ENCODE peak calls at places on chromosome 1, in ten cellular contexts. E is NB4, O is stomach, Z is testis, T is transverse colon, V is HCT116, Q is lower leg skin, X is breast epithelium, Y is heart left ventricle, M is A549. I is an unnamed sample.
A peak's percentile ranks its signal among the peaks of the same experiment; 100 is the strongest.

GRCh38 chr1:182620924-182621585 is 16.9 kb upstream of the RGS16 start:
- DNase-seq in T (no peak), Q (no peak), V (no peak), E (no peak), X (no peak), M (no peak), Z (no peak), O (no peak), Y (no peak), I (no peak)

GRCh38 chr1:30733520-30733919 is 10.1 kb upstream of the MATN1 start:
- DNase-seq in X (no peak), Q (no peak), Z (no peak), O (no peak), E (no peak), M (no peak), Y (no peak), T (no peak), V (no peak), I (no peak)

GRCh38 chr1:7538033-7538432 is 233.1 kb upstream of the VAMP3 start:
- DNase-seq in O (no peak), Y (peak; percentile 8), V (no peak), X (no peak), E (peak; percentile 20), Z (no peak), T (no peak), M (peak; percentile 54), Q (no peak), I (no peak)

GRCh38 chr1:119831027-119831426 is 19.8 kb upstream of the REG4 start:
- DNase-seq in T (no peak), E (no peak), Z (no peak), Y (no peak), O (no peak), Q (no peak), V (no peak), M (no peak), X (no peak), I (no peak)

GRCh38 chr1:94537254-94537653 is 4.3 kb downstream of the F3 start:
- DNase-seq in Z (no peak), V (no peak), E (no peak), X (no peak), M (no peak), O (no peak), Q (no peak), Y (no peak), T (no peak), I (no peak)

GRCh38 chr1:200916152-200916551 is 21.5 kb downstream of the INAVA start:
- DNase-seq in Q (no peak), O (no peak), V (no peak), M (no peak), T (no peak), Y (no peak), X (no peak), Z (no peak), E (no peak), I (no peak)

GRCh38 chr1:84776639-84777038 is 86.4 kb upstream of the SSX2IP start:
- DNase-seq in E (no peak), Q (no peak), M (no peak), O (no peak), Z (no peak), V (no peak), T (no peak), Y (no peak), X (no peak), I (no peak)

GRCh38 chr1:224377676-224378006 is 21.0 kb downstream of the CNIH4 start:
- DNase-seq in T (no peak), M (no peak), X (no peak), V (no peak), E (peak; percentile 67), Y (no peak), Q (no peak), O (no peak), Z (no peak), I (no peak)

GRCh38 chr1:158686430-158687009 is at the start of gene SPTA1:
- DNase-seq in X (no peak), Q (no peak), M (no peak), O (no peak), Y (no peak), T (no peak), V (no peak), Z (no peak), E (peak; percentile 76), I (peak; percentile 96)

GRCh38 chr1:228099331-228099732 is 3.8 kb downstream of the C1orf35 start:
- DNase-seq in V (no peak), Y (no peak), Q (peak; percentile 82), T (no peak), X (no peak), M (no peak), Z (no peak), E (no peak), O (no peak), I (no peak)

GRCh38 chr1:230159580-230159979 is 92.5 kb downstream of the GALNT2 start:
- DNase-seq in M (no peak), T (no peak), V (no peak), X (no peak), O (no peak), Q (peak; percentile 60), E (no peak), Y (no peak), Z (no peak), I (no peak)

GRCh38 chr1:201217146-201217545 is 26.5 kb downstream of the IGFN1 start:
- DNase-seq in Q (peak; percentile 83), Y (no peak), X (no peak), E (no peak), O (no peak), Z (no peak), V (no peak), T (no peak), M (no peak), I (no peak)

GRCh38 chr1:53959664-53960250 is 13.6 kb downstream of the LRRC42 start:
- DNase-seq in Z (no peak), Q (no peak), T (no peak), V (no peak), O (no peak), X (no peak), E (peak; percentile 40), M (peak; percentile 41), Y (no peak), I (peak; percentile 42)

GRCh38 chr1:219085082-219085481 is 88.6 kb upstream of the LYPLAL1 start:
- DNase-seq in Z (no peak), T (no peak), V (no peak), X (no peak), Y (no peak), E (no peak), M (no peak), O (no peak), Q (no peak), I (no peak)

GRCh38 chr1:200896571-200897187 is 2.0 kb downstream of the INAVA start:
- DNase-seq in Y (no peak), Q (no peak), M (peak; percentile 98), O (peak; percentile 78), V (peak; percentile 54), T (peak; percentile 92), X (no peak), Z (no peak), E (peak; percentile 92), I (no peak)

GRCh38 chr1:25683177-25683576 is 66.6 kb downstream of the MAN1C1 start:
- DNase-seq in V (no peak), Y (no peak), O (no peak), Z (no peak), E (no peak), Q (no peak), T (no peak), M (no peak), X (no peak), I (no peak)

GRCh38 chr1:39472826-39473225 is 18.6 kb upstream of the BMP8A start:
- DNase-seq in Q (no peak), Y (no peak), E (no peak), Z (no peak), O (no peak), T (no peak), M (no peak), X (no peak), V (no peak), I (no peak)

GRCh38 chr1:184447651-184448185 is 60.9 kb downstream of the C1orf21 start:
- DNase-seq in E (no peak), X (no peak), V (no peak), M (no peak), T (no peak), Z (no peak), Y (no peak), Q (no peak), O (no peak), I (no peak)

GRCh38 chr1:184438363-184438762 is 51.5 kb downstream of the C1orf21 start:
- DNase-seq in Q (no peak), E (no peak), O (no peak), Z (no peak), Y (no peak), V (no peak), M (no peak), X (no peak), T (no peak), I (no peak)

GRCh38 chr1:184445997-184446396 is 59.2 kb downstream of the C1orf21 start:
- DNase-seq in V (no peak), Y (no peak), O (no peak), T (no peak), Z (no peak), E (no peak), X (no peak), M (no peak), Q (no peak), I (no peak)

GRCh38 chr1:184442260-184442659 is 55.4 kb downstream of the C1orf21 start:
- DNase-seq in T (no peak), O (no peak), Y (no peak), Q (no peak), X (no peak), E (no peak), M (no peak), Z (no peak), V (no peak), I (no peak)

GRCh38 chr1:184443624-184444023 is 56.8 kb downstream of the C1orf21 start:
- DNase-seq in V (no peak), X (no peak), T (no peak), M (no peak), E (no peak), Z (no peak), Q (no peak), Y (no peak), O (no peak), I (no peak)
- TF ChIP-seq POLR2A in V (no peak), X (no peak), T (no peak), M (no peak), E (no peak), Z (no peak), Q (no peak), Y (no peak), O (no peak), I (no peak)

GRCh38 chr1:197774691-197775281 is 494 bp downstream of the DENND1B start:
- DNase-seq in T (peak; percentile 64), Z (peak; percentile 61), Q (no peak), V (no peak), M (peak; percentile 40), O (peak; percentile 52), X (peak; percentile 52), E (peak; percentile 78), Y (peak; percentile 63), I (peak; percentile 80)
- TF ChIP-seq POLR2A in T (no peak), Z (no peak), Q (no peak), V (no peak), M (peak; percentile 16), O (no peak), X (no peak), E (peak; percentile 64), Y (no peak), I (no peak)

GRCh38 chr1:15525043-15525958 is 1.3 kb upstream of the CASP9 start:
- DNase-seq in Y (peak; percentile 99), T (peak; percentile 26), X (no peak), O (no peak), V (peak; percentile 98), Z (peak; percentile 25), Q (peak; percentile 100), E (peak; percentile 96), M (no peak), I (peak; percentile 64)
- TF ChIP-seq POLR2A in Y (no peak), T (peak; percentile 57), X (no peak), O (no peak), V (no peak), Z (no peak), Q (no peak), E (no peak), M (no peak), I (no peak)

GRCh38 chr1:156498447-156499193 is 2.0 kb downstream of the MEF2D start:
- DNase-seq in Y (peak; percentile 86), M (peak; percentile 50), Q (no peak), E (peak; percentile 54), T (peak; percentile 55), O (peak; percentile 54), X (no peak), Z (peak; percentile 67), V (no peak), I (peak; percentile 24)
- TF ChIP-seq POLR2A in Y (no peak), M (peak; percentile 24), Q (no peak), E (no peak), T (peak; percentile 41), O (no peak), X (no peak), Z (no peak), V (no peak), I (no peak)

I was measured in erythroblast.